ENCODE peak calls at places on chromosomes 4 and X, in four cellular contexts. I is pancreas; T is stomach; Z is CD8-positive, alpha-beta T cell. F is an unnamed sample.

GRCh38 chr4:3360741-3361140 is 67.9 kb downstream of the RGS12 start:
- DNase-seq in I (no peak), T (no peak), Z (no peak), F (no peak)

GRCh38 chrX:77969538-77969937 is at the start of gene PGAM4:
- DNase-seq in Z (no peak), I (no peak), T (no peak), F (no peak)

GRCh38 chrX:3231766-3232165 is 114.7 kb downstream of the MXRA5 start:
- DNase-seq in T (no peak), Z (no peak), I (no peak), F (no peak)

GRCh38 chr4:41796545-41797210 is 48.2 kb upstream of the PHOX2B start:
- DNase-seq in I (no peak), T (no peak), Z (no peak), F (no peak)

GRCh38 chr4:108350332-108350731 is 181.6 kb upstream of the LEF1 start:
- DNase-seq in I (no peak), T (no peak), Z (no peak), F (peak; percentile 73)

GRCh38 chrX:88425739-88426138 is 321.3 kb upstream of the CPXCR1 start:
- DNase-seq in T (no peak), I (no peak), Z (no peak), F (no peak)

GRCh38 chr4:184807797-184808718 is 17.7 kb downstream of the ACSL1 start:
- DNase-seq in Z (no peak), I (no peak), T (peak; percentile 49), F (no peak)

GRCh38 chrX:44875185-44875489 is 2.1 kb downstream of the KDM6A start:
- DNase-seq in T (no peak), Z (no peak), I (no peak), F (no peak)

GRCh38 chrX:53682885-53683555 is 3.5 kb downstream of the HUWE1 start:
- DNase-seq in Z (peak; percentile 11), I (no peak), T (no peak), F (no peak)

GRCh38 chrX:56995271-56995994 is at the start of gene SPIN3:
- DNase-seq in I (peak; percentile 84), T (peak; percentile 84), Z (peak; percentile 48), F (peak; percentile 83)

GRCh38 chr4:8644461-8644891 is 51.9 kb downstream of the CPZ start:
- DNase-seq in Z (no peak), T (peak; percentile 20), I (no peak), F (peak; percentile 12)

GRCh38 chr4:171849823-171850222 is 36.6 kb downstream of the GALNTL6 start:
- DNase-seq in T (no peak), I (no peak), Z (no peak), F (no peak)

GRCh38 chr4:150078996-150079581 is 844 bp downstream of the DCLK2 start:
- DNase-seq in Z (no peak), I (peak; percentile 28), T (no peak), F (peak; percentile 78)

GRCh38 chr4:20809796-20810195 is 109.5 kb downstream of the PACRGL start:
- DNase-seq in I (no peak), T (no peak), Z (no peak), F (peak; percentile 63)

GRCh38 chr4:80197132-80197573 is at the start of gene PRDM8:
- DNase-seq in T (no peak), I (no peak), Z (peak; percentile 37), F (peak; percentile 80)

GRCh38 chr4:127604949-127605709 is 27.6 kb upstream of the INTU start:
- DNase-seq in T (no peak), Z (no peak), I (no peak), F (no peak)

GRCh38 chrX:137428251-137428661 is 137.7 kb upstream of the ZIC3 start:
- DNase-seq in Z (no peak), T (no peak), I (no peak), F (no peak)

GRCh38 chrX:91066104-91066503 is 368.5 kb upstream of the PABPC5 start:
- DNase-seq in T (no peak), I (no peak), Z (no peak), F (no peak)

GRCh38 chr4:98656443-98656842 is 2.0 kb downstream of the TSPAN5 start:
- DNase-seq in Z (no peak), T (no peak), I (no peak), F (no peak)

GRCh38 chr4:178970433-178971140 is 1528.3 kb upstream of the AGA start:
- DNase-seq in Z (no peak), T (no peak), I (no peak), F (no peak)

GRCh38 chr4:102562995-102563394 is 61.8 kb downstream of the NFKB1 start:
- DNase-seq in I (no peak), T (no peak), Z (no peak), F (no peak)

GRCh38 chrX:48509619-48510018 is 827 bp downstream of the PORCN start:
- DNase-seq in I (no peak), T (no peak), Z (no peak), F (no peak)

GRCh38 chr4:85455942-85456341 is 19.0 kb upstream of the ARHGAP24 start:
- DNase-seq in T (no peak), I (no peak), Z (no peak), F (no peak)

GRCh38 chr4:109721033-109721432 is 8.8 kb downstream of the PLA2G12A start:
- DNase-seq in Z (no peak), I (no peak), T (no peak), F (no peak)

GRCh38 chr4:17511041-17511949 is 595 bp downstream of the QDPR start:
- DNase-seq in T (peak; percentile 64), Z (peak; percentile 41), I (peak; percentile 38), F (peak; percentile 89)

GRCh38 chrX:72115380-72115779 is 16.3 kb downstream of the RTL5 start:
- DNase-seq in Z (no peak), I (no peak), T (no peak), F (no peak)

GRCh38 chrX:74449937-74450330 is 28.6 kb downstream of the SLC16A2 start:
- DNase-seq in T (no peak), I (no peak), Z (no peak), F (no peak)

GRCh38 chrX:53992589-53992988 is 51.7 kb downstream of the PHF8 start:
- DNase-seq in Z (no peak), I (no peak), T (no peak), F (no peak)

GRCh38 chrX:69616520-69617203 is 749 bp downstream of the EDA start:
- DNase-seq in I (peak; percentile 6), T (peak; percentile 25), Z (peak; percentile 4), F (peak; percentile 32)

GRCh38 chrX:47156611-47157520 is 11.8 kb downstream of the RBM10 start:
- DNase-seq in Z (no peak), T (peak; percentile 13), I (no peak), F (no peak)

GRCh38 chrX:47146121-47146935 is 1.3 kb downstream of the RBM10 start:
- DNase-seq in Z (no peak), I (no peak), T (no peak), F (no peak)

GRCh38 chrX:47148946-47149345 is 3.9 kb downstream of the RBM10 start:
- DNase-seq in T (no peak), I (no peak), Z (no peak), F (no peak)

GRCh38 chrX:47146936-47147859 is 2.2 kb downstream of the RBM10 start:
- DNase-seq in Z (no peak), I (no peak), T (no peak), F (no peak)

GRCh38 chrX:47151428-47151827 is 6.4 kb downstream of the RBM10 start:
- DNase-seq in I (no peak), Z (no peak), T (no peak), F (no peak)
- TF ChIP-seq CTCF in I (no peak), Z (no peak), T (no peak), F (no peak)

GRCh38 chr4:1718095-1718850 is 2.9 kb downstream of the TMEM129 start:
- DNase-seq in T (peak; percentile 82), I (peak; percentile 84), Z (no peak), F (peak; percentile 67)
- H3K4me1 ChIP-seq in T (peaks cover 89% of the 10 kb centered on the region), I (peaks cover 35% of the 10 kb centered on the region), Z (peaks cover 45% of the 10 kb centered on the region), F (peaks cover 24% of the 10 kb centered on the region)

DNA sequence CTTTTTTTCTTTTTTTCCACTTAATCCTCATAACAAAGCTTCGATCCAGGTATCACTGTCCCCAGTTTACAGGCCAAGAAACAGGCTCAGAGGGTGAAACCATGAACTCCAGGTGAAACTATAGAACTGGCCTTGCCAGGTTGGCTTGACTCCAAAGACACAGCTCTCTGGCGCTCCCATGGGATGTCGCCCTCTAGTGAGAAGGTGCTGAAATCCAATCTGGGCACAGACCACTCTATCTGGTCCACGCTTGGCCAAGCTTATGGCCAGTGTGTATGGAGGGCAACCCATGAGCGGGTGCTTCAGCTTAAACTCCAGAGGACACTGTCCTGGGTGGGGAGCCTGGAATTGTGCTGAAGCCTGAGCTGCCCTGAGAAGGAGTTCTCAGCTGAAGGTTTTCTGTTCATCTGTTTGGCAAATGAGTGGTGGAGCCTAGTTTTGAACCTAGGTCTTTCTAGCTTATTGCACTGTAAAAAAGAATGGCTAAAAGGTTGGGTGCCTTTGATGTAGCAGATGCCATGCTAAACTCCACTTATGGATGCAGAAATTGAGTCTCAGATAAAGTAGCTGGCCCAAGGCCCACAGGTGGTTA is 70.5 kb downstream of the SEL1L3 start:
- DNase-seq in T (peak; percentile 79), I (peak; percentile 67), Z (no peak), F (no peak)
- TF ChIP-seq CTCF in T (peak; percentile 47), I (peak; percentile 44), Z (no peak), F (peak; percentile 21)

DNA sequence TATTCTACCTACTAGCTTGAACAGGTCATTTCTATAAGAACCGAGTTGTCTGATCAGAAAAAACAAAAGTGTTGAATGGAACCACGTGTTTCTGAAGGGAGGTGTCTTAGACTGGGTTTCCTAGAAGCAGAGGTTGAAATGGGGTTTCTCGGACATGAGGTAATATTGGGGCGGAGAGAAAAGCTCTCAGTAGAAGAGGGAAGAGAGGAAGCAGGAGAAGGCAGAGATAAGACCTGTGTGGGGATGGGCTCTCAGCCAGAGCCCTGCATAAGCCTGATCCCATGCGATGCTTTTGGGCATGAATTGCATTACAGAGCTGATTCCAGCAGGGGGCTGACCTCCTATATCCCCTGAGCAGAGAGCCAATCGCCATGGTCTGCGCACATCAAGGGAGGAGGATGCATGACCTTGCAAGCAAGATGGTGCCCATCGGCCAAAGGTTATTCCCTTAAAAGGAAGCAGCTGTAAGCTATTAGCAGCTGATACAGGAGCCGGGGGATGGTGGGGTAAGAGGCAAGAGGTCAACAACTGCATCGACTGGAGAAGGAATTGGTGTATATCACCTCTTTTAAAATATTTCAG is 7.7 kb downstream of the ANOS1 start:
- DNase-seq in I (no peak), T (no peak), Z (no peak), F (no peak)
- H3K4me1 ChIP-seq in I (no peaks in the 10 kb centered on the region), T (no peaks in the 10 kb centered on the region), Z (no peaks in the 10 kb centered on the region), F (no peaks in the 10 kb centered on the region)

DNA sequence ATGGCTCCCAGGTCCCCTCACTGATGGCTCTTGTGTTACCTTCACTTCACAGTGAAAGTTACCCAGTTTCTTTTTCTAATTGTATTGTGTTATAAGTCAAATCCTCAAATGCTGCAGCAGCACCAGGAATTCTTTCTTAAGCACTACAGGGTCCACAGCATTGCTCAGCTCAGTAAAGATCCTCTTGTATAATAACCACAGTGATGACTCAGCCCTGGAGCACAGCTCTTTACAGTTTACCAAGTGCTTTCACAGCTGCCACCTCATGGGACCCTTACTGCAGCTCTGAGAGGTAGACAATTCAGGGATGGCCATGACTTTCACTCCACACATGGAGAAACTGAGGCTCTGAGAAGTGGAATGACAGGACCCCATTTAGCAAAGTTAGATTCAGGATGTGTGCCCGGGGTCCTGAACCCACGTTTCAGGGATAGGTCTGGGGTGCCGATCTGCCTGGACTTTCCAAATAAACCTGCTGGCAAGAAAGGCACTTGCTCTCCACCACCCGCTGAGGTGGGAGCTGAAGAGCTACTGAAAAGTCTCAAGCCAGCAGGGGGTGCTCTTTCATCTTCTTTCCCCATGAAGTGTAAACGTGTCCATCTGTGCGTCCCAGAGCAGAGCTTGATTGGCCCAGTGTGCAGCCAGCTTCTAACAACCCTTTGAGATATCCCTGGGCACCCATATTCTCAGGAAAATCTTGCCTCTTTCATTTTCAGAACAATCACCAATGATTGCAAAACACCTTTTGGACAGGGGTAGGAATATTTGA is 35.7 kb upstream of the GABRQ start:
- DNase-seq in I (no peak), T (no peak), Z (no peak), F (no peak)
- TF ChIP-seq CTCF in I (no peak), T (no peak), Z (no peak), F (no peak)